ENCODE peak calls at places on chromosomes 1 and 21, in ten cellular contexts. One of them, this sample, is unnamed.

GRCh38 chr1:244757091-244757939 is 78.1 kb upstream of the COX20 start:
- DNase-seq in heart right ventricle: no peak
- DNase-seq in CD4-positive, CD25-positive, alpha-beta regulatory T cell: no peak
- DNase-seq in ovary: no peak
- DNase-seq in cardiac fibroblast: peak; percentile 58
- DNase-seq in uterus: no peak
- DNase-seq in neuronal stem cell: no peak
- DNase-seq in NB4: no peak
- DNase-seq in fibroblast of the aortic adventitia: peak; percentile 66
- DNase-seq in IMR-90: peak; percentile 34
- DNase-seq in this sample: no peak

GRCh38 chr1:2050482-2050792 is 226 bp downstream of the PRKCZ start:
- DNase-seq in heart right ventricle: no peak
- DNase-seq in CD4-positive, CD25-positive, alpha-beta regulatory T cell: no peak
- DNase-seq in ovary: no peak
- DNase-seq in cardiac fibroblast: no peak
- DNase-seq in uterus: no peak
- DNase-seq in neuronal stem cell: no peak
- DNase-seq in NB4: no peak
- DNase-seq in fibroblast of the aortic adventitia: no peak
- DNase-seq in IMR-90: no peak
- DNase-seq in this sample: no peak

GRCh38 chr1:148353461-148354283 is 129.4 kb downstream of the PPIAL4G start:
- DNase-seq in heart right ventricle: no peak
- DNase-seq in CD4-positive, CD25-positive, alpha-beta regulatory T cell: no peak
- DNase-seq in ovary: no peak
- DNase-seq in cardiac fibroblast: peak; percentile 96
- DNase-seq in uterus: no peak
- DNase-seq in neuronal stem cell: no peak
- DNase-seq in NB4: no peak
- DNase-seq in fibroblast of the aortic adventitia: peak; percentile 85
- DNase-seq in IMR-90: peak; percentile 60
- DNase-seq in this sample: no peak

GRCh38 chr1:83034846-83035245 is 964.1 kb downstream of the TTLL7 start:
- DNase-seq in heart right ventricle: no peak
- DNase-seq in CD4-positive, CD25-positive, alpha-beta regulatory T cell: no peak
- DNase-seq in ovary: no peak
- DNase-seq in cardiac fibroblast: no peak
- DNase-seq in uterus: no peak
- DNase-seq in neuronal stem cell: no peak
- DNase-seq in NB4: no peak
- DNase-seq in fibroblast of the aortic adventitia: no peak
- DNase-seq in IMR-90: no peak
- DNase-seq in this sample: no peak

GRCh38 chr1:244226440-244226839 is 175.4 kb downstream of the ZBTB18 start:
- DNase-seq in heart right ventricle: no peak
- DNase-seq in CD4-positive, CD25-positive, alpha-beta regulatory T cell: no peak
- DNase-seq in ovary: no peak
- DNase-seq in cardiac fibroblast: peak; percentile 59
- DNase-seq in uterus: no peak
- DNase-seq in neuronal stem cell: no peak
- DNase-seq in NB4: peak; percentile 64
- DNase-seq in fibroblast of the aortic adventitia: no peak
- DNase-seq in IMR-90: peak; percentile 61
- DNase-seq in this sample: no peak

GRCh38 chr1:51215169-51215568 is 20.9 kb upstream of the RNF11 start:
- DNase-seq in heart right ventricle: no peak
- DNase-seq in CD4-positive, CD25-positive, alpha-beta regulatory T cell: no peak
- DNase-seq in ovary: no peak
- DNase-seq in cardiac fibroblast: peak; percentile 20
- DNase-seq in uterus: no peak
- DNase-seq in neuronal stem cell: no peak
- DNase-seq in NB4: no peak
- DNase-seq in fibroblast of the aortic adventitia: peak; percentile 33
- DNase-seq in IMR-90: peak; percentile 44
- DNase-seq in this sample: no peak

GRCh38 chr21:41777934-41778815 is 11.3 kb upstream of the RIPK4 start:
- DNase-seq in heart right ventricle: peak; percentile 84
- DNase-seq in CD4-positive, CD25-positive, alpha-beta regulatory T cell: no peak
- DNase-seq in ovary: peak; percentile 88
- DNase-seq in cardiac fibroblast: peak; percentile 92
- DNase-seq in uterus: peak; percentile 65
- DNase-seq in neuronal stem cell: peak; percentile 82
- DNase-seq in NB4: peak; percentile 52
- DNase-seq in fibroblast of the aortic adventitia: peak; percentile 94
- DNase-seq in IMR-90: peak; percentile 69
- DNase-seq in this sample: peak; percentile 85

GRCh38 chr1:53686371-53687267 is 52.3 kb downstream of the GLIS1 start:
- DNase-seq in heart right ventricle: no peak
- DNase-seq in CD4-positive, CD25-positive, alpha-beta regulatory T cell: no peak
- DNase-seq in ovary: no peak
- DNase-seq in cardiac fibroblast: peak; percentile 27
- DNase-seq in uterus: no peak
- DNase-seq in neuronal stem cell: no peak
- DNase-seq in NB4: no peak
- DNase-seq in fibroblast of the aortic adventitia: no peak
- DNase-seq in IMR-90: peak; percentile 62
- DNase-seq in this sample: no peak

GRCh38 chr21:31665397-31665796 is 5.9 kb downstream of the SOD1 start:
- DNase-seq in heart right ventricle: no peak
- DNase-seq in CD4-positive, CD25-positive, alpha-beta regulatory T cell: no peak
- DNase-seq in ovary: no peak
- DNase-seq in cardiac fibroblast: peak; percentile 15
- DNase-seq in uterus: no peak
- DNase-seq in neuronal stem cell: no peak
- DNase-seq in NB4: peak; percentile 64
- DNase-seq in fibroblast of the aortic adventitia: peak; percentile 24
- DNase-seq in IMR-90: peak; percentile 54
- DNase-seq in this sample: peak; percentile 51

GRCh38 chr1:218669431-218669830 is 324.3 kb downstream of the TGFB2 start:
- DNase-seq in heart right ventricle: no peak
- DNase-seq in CD4-positive, CD25-positive, alpha-beta regulatory T cell: no peak
- DNase-seq in ovary: no peak
- DNase-seq in cardiac fibroblast: peak; percentile 79
- DNase-seq in uterus: no peak
- DNase-seq in neuronal stem cell: no peak
- DNase-seq in NB4: no peak
- DNase-seq in fibroblast of the aortic adventitia: peak; percentile 54
- DNase-seq in IMR-90: peak; percentile 42
- DNase-seq in this sample: no peak

GRCh38 chr1:97433520-97434175 is 487.2 kb downstream of the DPYD start:
- DNase-seq in heart right ventricle: no peak
- DNase-seq in CD4-positive, CD25-positive, alpha-beta regulatory T cell: no peak
- DNase-seq in ovary: no peak
- DNase-seq in cardiac fibroblast: peak; percentile 89
- DNase-seq in uterus: no peak
- DNase-seq in neuronal stem cell: no peak
- DNase-seq in NB4: peak; percentile 28
- DNase-seq in fibroblast of the aortic adventitia: peak; percentile 93
- DNase-seq in IMR-90: peak; percentile 93
- DNase-seq in this sample: no peak

GRCh38 chr1:151035167-151035566 is 1.2 kb upstream of the BNIPL start:
- DNase-seq in heart right ventricle: no peak
- DNase-seq in CD4-positive, CD25-positive, alpha-beta regulatory T cell: no peak
- DNase-seq in ovary: no peak
- DNase-seq in cardiac fibroblast: no peak
- DNase-seq in uterus: no peak
- DNase-seq in neuronal stem cell: no peak
- DNase-seq in NB4: no peak
- DNase-seq in fibroblast of the aortic adventitia: no peak
- DNase-seq in IMR-90: no peak
- DNase-seq in this sample: no peak

GRCh38 chr1:204828352-204828850 is 42.3 kb upstream of the NFASC start:
- DNase-seq in heart right ventricle: peak; percentile 75
- DNase-seq in CD4-positive, CD25-positive, alpha-beta regulatory T cell: no peak
- DNase-seq in ovary: peak; percentile 84
- DNase-seq in cardiac fibroblast: peak; percentile 31
- DNase-seq in uterus: peak; percentile 71
- DNase-seq in neuronal stem cell: peak; percentile 87
- DNase-seq in NB4: peak; percentile 6
- DNase-seq in fibroblast of the aortic adventitia: peak; percentile 54
- DNase-seq in IMR-90: no peak
- DNase-seq in this sample: peak; percentile 64

GRCh38 chr1:42931108-42931539 is 27.5 kb downstream of the SLC2A1 start:
- DNase-seq in heart right ventricle: no peak
- DNase-seq in CD4-positive, CD25-positive, alpha-beta regulatory T cell: peak; percentile 36
- DNase-seq in ovary: no peak
- DNase-seq in cardiac fibroblast: peak; percentile 56
- DNase-seq in uterus: no peak
- DNase-seq in neuronal stem cell: peak; percentile 27
- DNase-seq in NB4: peak; percentile 89
- DNase-seq in fibroblast of the aortic adventitia: peak; percentile 42
- DNase-seq in IMR-90: peak; percentile 39
- DNase-seq in this sample: no peak

GRCh38 chr1:9362488-9362887 is 69.8 kb downstream of the SPSB1 start:
- DNase-seq in heart right ventricle: no peak
- DNase-seq in CD4-positive, CD25-positive, alpha-beta regulatory T cell: no peak
- DNase-seq in ovary: no peak
- DNase-seq in cardiac fibroblast: no peak
- DNase-seq in uterus: no peak
- DNase-seq in neuronal stem cell: no peak
- DNase-seq in NB4: peak; percentile 34
- DNase-seq in fibroblast of the aortic adventitia: no peak
- DNase-seq in IMR-90: no peak
- DNase-seq in this sample: no peak

GRCh38 chr1:18283601-18284385 is 176.2 kb downstream of the IGSF21 start:
- DNase-seq in heart right ventricle: no peak
- DNase-seq in CD4-positive, CD25-positive, alpha-beta regulatory T cell: no peak
- DNase-seq in ovary: no peak
- DNase-seq in cardiac fibroblast: no peak
- DNase-seq in uterus: no peak
- DNase-seq in neuronal stem cell: no peak
- DNase-seq in NB4: no peak
- DNase-seq in fibroblast of the aortic adventitia: no peak
- DNase-seq in IMR-90: no peak
- DNase-seq in this sample: no peak

GRCh38 chr1:82565546-82565945 is 764.8 kb downstream of the ADGRL2 start:
- DNase-seq in heart right ventricle: no peak
- DNase-seq in CD4-positive, CD25-positive, alpha-beta regulatory T cell: no peak
- DNase-seq in ovary: no peak
- DNase-seq in cardiac fibroblast: peak; percentile 75
- DNase-seq in uterus: no peak
- DNase-seq in neuronal stem cell: no peak
- DNase-seq in NB4: no peak
- DNase-seq in fibroblast of the aortic adventitia: peak; percentile 88
- DNase-seq in IMR-90: peak; percentile 1
- DNase-seq in this sample: peak; percentile 9

GRCh38 chr1:58468612-58469493 is 77.7 kb downstream of the OMA1 start:
- DNase-seq in heart right ventricle: peak; percentile 13
- DNase-seq in CD4-positive, CD25-positive, alpha-beta regulatory T cell: no peak
- DNase-seq in ovary: no peak
- DNase-seq in cardiac fibroblast: no peak
- DNase-seq in uterus: no peak
- DNase-seq in neuronal stem cell: no peak
- DNase-seq in NB4: no peak
- DNase-seq in fibroblast of the aortic adventitia: peak; percentile 37
- DNase-seq in IMR-90: no peak
- DNase-seq in this sample: no peak

GRCh38 chr1:152197361-152197941 is 26.5 kb downstream of the HRNR start:
- DNase-seq in heart right ventricle: no peak
- DNase-seq in CD4-positive, CD25-positive, alpha-beta regulatory T cell: no peak
- DNase-seq in ovary: no peak
- DNase-seq in cardiac fibroblast: no peak
- DNase-seq in uterus: no peak
- DNase-seq in neuronal stem cell: no peak
- DNase-seq in NB4: no peak
- DNase-seq in fibroblast of the aortic adventitia: no peak
- DNase-seq in IMR-90: no peak
- DNase-seq in this sample: no peak

DNA sequence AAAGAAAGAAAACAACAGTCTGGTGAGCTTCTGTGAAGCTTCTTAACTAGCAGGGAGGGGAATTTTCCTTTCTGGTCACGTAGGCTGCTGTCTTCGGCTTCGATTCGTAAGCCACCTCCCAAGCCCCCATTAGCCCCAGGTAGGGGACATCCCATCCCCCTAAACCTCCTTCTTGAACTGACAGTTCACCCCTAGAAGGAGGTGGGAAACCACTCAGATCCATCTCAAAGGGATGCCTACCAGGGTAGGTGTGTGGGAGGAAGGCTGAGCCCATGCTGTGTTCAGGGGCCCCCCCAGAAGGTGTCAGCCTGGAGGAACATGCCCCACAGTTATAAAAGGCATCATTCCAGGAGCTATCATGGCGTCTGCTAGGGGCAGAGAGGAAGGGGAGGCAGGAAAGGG is 25.8 kb downstream of the CD247 start:
- DNase-seq in heart right ventricle: no peak
- DNase-seq in CD4-positive, CD25-positive, alpha-beta regulatory T cell: peak; percentile 48
- DNase-seq in ovary: no peak
- DNase-seq in cardiac fibroblast: no peak
- DNase-seq in uterus: no peak
- DNase-seq in neuronal stem cell: no peak
- DNase-seq in NB4: no peak
- DNase-seq in fibroblast of the aortic adventitia: no peak
- DNase-seq in IMR-90: no peak
- DNase-seq in this sample: no peak
- H3K4me3 ChIP-seq in heart right ventricle: no peak overlapping the region
- H3K4me3 ChIP-seq in CD4-positive, CD25-positive, alpha-beta regulatory T cell: peak overlapping the region; percentile 61
- H3K4me3 ChIP-seq in ovary: no peak overlapping the region
- H3K4me3 ChIP-seq in cardiac fibroblast: no peak overlapping the region
- H3K4me3 ChIP-seq in uterus: no peak overlapping the region
- H3K4me3 ChIP-seq in neuronal stem cell: no peak overlapping the region
- H3K4me3 ChIP-seq in NB4: no peak overlapping the region
- H3K4me3 ChIP-seq in fibroblast of the aortic adventitia: no peak overlapping the region
- H3K4me3 ChIP-seq in IMR-90: no peak overlapping the region
- H3K4me3 ChIP-seq in this sample: no peak overlapping the region

GRCh38 chr1:32703479-32704291 is 1.1 kb upstream of the SYNC start:
- DNase-seq in heart right ventricle: peak; percentile 39
- DNase-seq in CD4-positive, CD25-positive, alpha-beta regulatory T cell: no peak
- DNase-seq in ovary: peak; percentile 44
- DNase-seq in cardiac fibroblast: peak; percentile 89
- DNase-seq in uterus: peak; percentile 51
- DNase-seq in neuronal stem cell: no peak
- DNase-seq in NB4: no peak
- DNase-seq in fibroblast of the aortic adventitia: peak; percentile 98
- DNase-seq in IMR-90: peak; percentile 99
- DNase-seq in this sample: no peak
- H3K4me3 ChIP-seq in heart right ventricle: peak overlapping the region; percentile 76
- H3K4me3 ChIP-seq in CD4-positive, CD25-positive, alpha-beta regulatory T cell: no peak overlapping the region
- H3K4me3 ChIP-seq in ovary: peak overlapping the region; percentile 39
- H3K4me3 ChIP-seq in cardiac fibroblast: peak overlapping the region; percentile 62
- H3K4me3 ChIP-seq in uterus: peak overlapping the region; percentile 49
- H3K4me3 ChIP-seq in neuronal stem cell: no peak overlapping the region
- H3K4me3 ChIP-seq in NB4: no peak overlapping the region
- H3K4me3 ChIP-seq in fibroblast of the aortic adventitia: peak overlapping the region; percentile 89
- H3K4me3 ChIP-seq in IMR-90: peak overlapping the region; percentile 77
- H3K4me3 ChIP-seq in this sample: no peak overlapping the region

GRCh38 chr1:212040629-212041028 is 5.1 kb downstream of the DTL start:
- DNase-seq in heart right ventricle: no peak
- DNase-seq in CD4-positive, CD25-positive, alpha-beta regulatory T cell: no peak
- DNase-seq in ovary: no peak
- DNase-seq in cardiac fibroblast: no peak
- DNase-seq in uterus: no peak
- DNase-seq in neuronal stem cell: no peak
- DNase-seq in NB4: peak; percentile 25
- DNase-seq in fibroblast of the aortic adventitia: no peak
- DNase-seq in IMR-90: no peak
- DNase-seq in this sample: no peak
- H3K4me3 ChIP-seq in heart right ventricle: no peak overlapping the region
- H3K4me3 ChIP-seq in CD4-positive, CD25-positive, alpha-beta regulatory T cell: peak overlapping the region; percentile 85
- H3K4me3 ChIP-seq in ovary: no peak overlapping the region
- H3K4me3 ChIP-seq in cardiac fibroblast: no peak overlapping the region
- H3K4me3 ChIP-seq in uterus: no peak overlapping the region
- H3K4me3 ChIP-seq in neuronal stem cell: no peak overlapping the region
- H3K4me3 ChIP-seq in NB4: peak overlapping the region; percentile 37
- H3K4me3 ChIP-seq in fibroblast of the aortic adventitia: no peak overlapping the region
- H3K4me3 ChIP-seq in IMR-90: no peak overlapping the region
- H3K4me3 ChIP-seq in this sample: no peak overlapping the region

GRCh38 chr1:153568367-153569099 is 2.9 kb upstream of the S100A2 start:
- DNase-seq in heart right ventricle: peak; percentile 91
- DNase-seq in CD4-positive, CD25-positive, alpha-beta regulatory T cell: peak; percentile 72
- DNase-seq in ovary: peak; percentile 92
- DNase-seq in cardiac fibroblast: peak; percentile 91
- DNase-seq in uterus: peak; percentile 93
- DNase-seq in neuronal stem cell: peak; percentile 88
- DNase-seq in NB4: peak; percentile 80
- DNase-seq in fibroblast of the aortic adventitia: peak; percentile 88
- DNase-seq in IMR-90: peak; percentile 84
- DNase-seq in this sample: peak; percentile 92
- H3K4me3 ChIP-seq in heart right ventricle: peak overlapping the region; percentile 46
- H3K4me3 ChIP-seq in CD4-positive, CD25-positive, alpha-beta regulatory T cell: peak overlapping the region; percentile 44
- H3K4me3 ChIP-seq in ovary: peak overlapping the region; percentile 19
- H3K4me3 ChIP-seq in cardiac fibroblast: no peak overlapping the region
- H3K4me3 ChIP-seq in uterus: peak overlapping the region; percentile 19
- H3K4me3 ChIP-seq in neuronal stem cell: no peak overlapping the region
- H3K4me3 ChIP-seq in NB4: no peak overlapping the region
- H3K4me3 ChIP-seq in fibroblast of the aortic adventitia: no peak overlapping the region
- H3K4me3 ChIP-seq in IMR-90: no peak overlapping the region
- H3K4me3 ChIP-seq in this sample: no peak overlapping the region